ENCODE peak calls at places on chromosomes 7 and 10, in seven cellular contexts. A, G, O, S, J, D and C are unnamed samples.

GRCh38 chr7:109879429-109879828 is 1211.5 kb upstream of the LRRN3 start:
- DNase-seq in A (no peak), G (no peak), O (no peak), S (no peak), J (no peak), D (no peak), C (no peak)

GRCh38 chr10:12195281-12195602 is 449 bp downstream of the NUDT5 start:
- DNase-seq in A (no peak), G (no peak), O (peak), S (no peak), J (no peak), D (no peak), C (no peak)

GRCh38 chr7:22230238-22230637 is 126.7 kb downstream of the RAPGEF5 start:
- DNase-seq in A (no peak), G (no peak), O (no peak), S (no peak), J (no peak), D (no peak), C (no peak)

GRCh38 chr10:29067161-29067560 is 221.7 kb upstream of the LYZL1 start:
- DNase-seq in A (no peak), G (no peak), O (no peak), S (no peak), J (peak), D (no peak), C (no peak)

GRCh38 chr10:24488631-24489030 is 235.1 kb downstream of the ARHGAP21 start:
- DNase-seq in A (no peak), G (no peak), O (no peak), S (no peak), J (peak), D (no peak), C (no peak)

GRCh38 chr7:24665564-24666294 is 91.5 kb downstream of the GSDME start:
- DNase-seq in A (peak), G (no peak), O (peak), S (peak), J (peak), D (peak), C (peak)

GRCh38 chr10:279655-280054 is 144.4 kb downstream of the ZMYND11 start:
- DNase-seq in A (no peak), G (no peak), O (peak), S (no peak), J (no peak), D (no peak), C (no peak)

GRCh38 chr7:134140889-134141867 is 14.0 kb downstream of the LRGUK start:
- DNase-seq in A (peak), G (peak), O (peak), S (peak), J (peak), D (peak), C (peak)

GRCh38 chr7:6443372-6443941 is 4.3 kb downstream of the DAGLB start:
- DNase-seq in A (no peak), G (no peak), O (no peak), S (no peak), J (peak), D (no peak), C (no peak)

GRCh38 chr7:95972554-95972953 is 200.2 kb downstream of the DYNC1I1 start:
- DNase-seq in A (no peak), G (no peak), O (no peak), S (no peak), J (no peak), D (no peak), C (no peak)

GRCh38 chr10:7768417-7768816 is 19.4 kb downstream of the KIN start:
- DNase-seq in A (no peak), G (no peak), O (no peak), S (no peak), J (no peak), D (no peak), C (no peak)

GRCh38 chr7:157851501-157852067 is 514.8 kb downstream of the DNAJB6 start:
- DNase-seq in A (peak), G (peak), O (no peak), S (no peak), J (no peak), D (peak), C (no peak)

GRCh38 chr10:3045471-3046209 is 21.7 kb upstream of the PFKP start:
- DNase-seq in A (peak), G (no peak), O (no peak), S (no peak), J (peak), D (no peak), C (no peak)

GRCh38 chr7:5419523-5420107 is 4.0 kb downstream of the TNRC18 start:
- DNase-seq in A (no peak), G (no peak), O (no peak), S (no peak), J (no peak), D (no peak), C (no peak)

GRCh38 chr7:134865001-134865845 is 85.8 kb downstream of the CALD1 start:
- DNase-seq in A (no peak), G (no peak), O (no peak), S (no peak), J (no peak), D (no peak), C (no peak)